ENCODE peak calls at places on chromosomes 16 and 17, in ten cellular contexts. One of them, this sample, is unnamed.

GRCh38 chr16:85611455-85612190 is 1.5 kb upstream of the GSE1 start:
- DNase-seq in GM12865: peak
- DNase-seq in GM10248: no peak
- DNase-seq in heart right ventricle: peak
- DNase-seq in A549: peak
- DNase-seq in NCI-H187: peak
- DNase-seq in stimulated activated CD8-positive, alpha-beta memory T cell treated with anti-CD3 and anti-CD28 coated beads, Interleukin-15, amount 100 ng/mL, for 1 hour: no peak
- DNase-seq in esophagus squamous epithelium: no peak
- DNase-seq in stimulated activated naive B cell treated with anti-CD40 and anti-IgM and Interleukin-4, amounts not matched to agents 10 μg/mL and 1 μg/mL and 100 μg/mL, for 72 hours: peak
- DNase-seq in GM04504: peak
- DNase-seq in this sample: no peak

GRCh38 chr17:44981221-44981968 is 13.3 kb upstream of the C1QL1 start:
- DNase-seq in A549: peak
- DNase-seq in stimulated activated CD8-positive, alpha-beta memory T cell treated with anti-CD3 and anti-CD28 coated beads, Interleukin-15, amount 100 ng/mL, for 1 hour: no peak
- DNase-seq in GM04504: no peak
- DNase-seq in heart right ventricle: no peak
- DNase-seq in stimulated activated naive B cell treated with anti-CD40 and anti-IgM and Interleukin-4, amounts not matched to agents 10 μg/mL and 1 μg/mL and 100 μg/mL, for 72 hours: no peak
- DNase-seq in esophagus squamous epithelium: no peak
- DNase-seq in GM10248: no peak
- DNase-seq in NCI-H187: no peak
- DNase-seq in GM12865: no peak
- DNase-seq in this sample: peak

GRCh38 chr17:44768505-44769142 is 9.8 kb downstream of the ADAM11 start:
- DNase-seq in GM12865: no peak
- DNase-seq in NCI-H187: no peak
- DNase-seq in A549: no peak
- DNase-seq in stimulated activated naive B cell treated with anti-CD40 and anti-IgM and Interleukin-4, amounts not matched to agents 10 μg/mL and 1 μg/mL and 100 μg/mL, for 72 hours: no peak
- DNase-seq in GM04504: no peak
- DNase-seq in GM10248: no peak
- DNase-seq in heart right ventricle: no peak
- DNase-seq in stimulated activated CD8-positive, alpha-beta memory T cell treated with anti-CD3 and anti-CD28 coated beads, Interleukin-15, amount 100 ng/mL, for 1 hour: no peak
- DNase-seq in esophagus squamous epithelium: no peak
- DNase-seq in this sample: no peak

GRCh38 chr17:38441429-38442061 is 13.3 kb downstream of the ARHGAP23 start:
- DNase-seq in GM12865: no peak
- DNase-seq in GM04504: no peak
- DNase-seq in A549: no peak
- DNase-seq in GM10248: no peak
- DNase-seq in esophagus squamous epithelium: no peak
- DNase-seq in stimulated activated CD8-positive, alpha-beta memory T cell treated with anti-CD3 and anti-CD28 coated beads, Interleukin-15, amount 100 ng/mL, for 1 hour: no peak
- DNase-seq in heart right ventricle: no peak
- DNase-seq in NCI-H187: no peak
- DNase-seq in stimulated activated naive B cell treated with anti-CD40 and anti-IgM and Interleukin-4, amounts not matched to agents 10 μg/mL and 1 μg/mL and 100 μg/mL, for 72 hours: no peak
- DNase-seq in this sample: no peak

GRCh38 chr17:13638855-13639458 is 37.2 kb upstream of the HS3ST3A1 start:
- DNase-seq in stimulated activated CD8-positive, alpha-beta memory T cell treated with anti-CD3 and anti-CD28 coated beads, Interleukin-15, amount 100 ng/mL, for 1 hour: no peak
- DNase-seq in NCI-H187: no peak
- DNase-seq in GM10248: no peak
- DNase-seq in heart right ventricle: peak
- DNase-seq in stimulated activated naive B cell treated with anti-CD40 and anti-IgM and Interleukin-4, amounts not matched to agents 10 μg/mL and 1 μg/mL and 100 μg/mL, for 72 hours: no peak
- DNase-seq in GM12865: no peak
- DNase-seq in A549: no peak
- DNase-seq in GM04504: no peak
- DNase-seq in esophagus squamous epithelium: no peak
- DNase-seq in this sample: no peak

GRCh38 chr17:50222922-50223321 is 21.5 kb upstream of the COL1A1 start:
- DNase-seq in stimulated activated naive B cell treated with anti-CD40 and anti-IgM and Interleukin-4, amounts not matched to agents 10 μg/mL and 1 μg/mL and 100 μg/mL, for 72 hours: no peak
- DNase-seq in GM12865: no peak
- DNase-seq in GM10248: no peak
- DNase-seq in heart right ventricle: no peak
- DNase-seq in stimulated activated CD8-positive, alpha-beta memory T cell treated with anti-CD3 and anti-CD28 coated beads, Interleukin-15, amount 100 ng/mL, for 1 hour: no peak
- DNase-seq in esophagus squamous epithelium: no peak
- DNase-seq in A549: no peak
- DNase-seq in GM04504: no peak
- DNase-seq in NCI-H187: no peak
- DNase-seq in this sample: no peak

GRCh38 chr17:82445542-82445941 is 5.0 kb downstream of the CYBC1 start:
- DNase-seq in A549: no peak
- DNase-seq in esophagus squamous epithelium: no peak
- DNase-seq in GM10248: no peak
- DNase-seq in heart right ventricle: no peak
- DNase-seq in NCI-H187: no peak
- DNase-seq in GM12865: no peak
- DNase-seq in GM04504: no peak
- DNase-seq in stimulated activated naive B cell treated with anti-CD40 and anti-IgM and Interleukin-4, amounts not matched to agents 10 μg/mL and 1 μg/mL and 100 μg/mL, for 72 hours: no peak
- DNase-seq in stimulated activated CD8-positive, alpha-beta memory T cell treated with anti-CD3 and anti-CD28 coated beads, Interleukin-15, amount 100 ng/mL, for 1 hour: no peak
- DNase-seq in this sample: no peak

GRCh38 chr17:67256075-67256732 is 11.2 kb upstream of the HELZ start:
- DNase-seq in heart right ventricle: no peak
- DNase-seq in stimulated activated naive B cell treated with anti-CD40 and anti-IgM and Interleukin-4, amounts not matched to agents 10 μg/mL and 1 μg/mL and 100 μg/mL, for 72 hours: no peak
- DNase-seq in NCI-H187: no peak
- DNase-seq in GM04504: no peak
- DNase-seq in A549: no peak
- DNase-seq in stimulated activated CD8-positive, alpha-beta memory T cell treated with anti-CD3 and anti-CD28 coated beads, Interleukin-15, amount 100 ng/mL, for 1 hour: no peak
- DNase-seq in GM12865: no peak
- DNase-seq in GM10248: no peak
- DNase-seq in esophagus squamous epithelium: no peak
- DNase-seq in this sample: no peak

GRCh38 chr17:72432143-72432604 is 311.4 kb downstream of the SOX9 start:
- DNase-seq in NCI-H187: no peak
- DNase-seq in GM10248: no peak
- DNase-seq in A549: no peak
- DNase-seq in heart right ventricle: no peak
- DNase-seq in stimulated activated CD8-positive, alpha-beta memory T cell treated with anti-CD3 and anti-CD28 coated beads, Interleukin-15, amount 100 ng/mL, for 1 hour: no peak
- DNase-seq in GM12865: no peak
- DNase-seq in GM04504: no peak
- DNase-seq in stimulated activated naive B cell treated with anti-CD40 and anti-IgM and Interleukin-4, amounts not matched to agents 10 μg/mL and 1 μg/mL and 100 μg/mL, for 72 hours: no peak
- DNase-seq in esophagus squamous epithelium: no peak
- DNase-seq in this sample: no peak

GRCh38 chr17:65283704-65284103 is 146.5 kb downstream of the RGS9 start:
- DNase-seq in heart right ventricle: no peak
- DNase-seq in stimulated activated naive B cell treated with anti-CD40 and anti-IgM and Interleukin-4, amounts not matched to agents 10 μg/mL and 1 μg/mL and 100 μg/mL, for 72 hours: no peak
- DNase-seq in A549: no peak
- DNase-seq in GM04504: no peak
- DNase-seq in NCI-H187: no peak
- DNase-seq in stimulated activated CD8-positive, alpha-beta memory T cell treated with anti-CD3 and anti-CD28 coated beads, Interleukin-15, amount 100 ng/mL, for 1 hour: no peak
- DNase-seq in esophagus squamous epithelium: no peak
- DNase-seq in GM12865: no peak
- DNase-seq in GM10248: no peak
- DNase-seq in this sample: no peak

GRCh38 chr16:57634171-57634570 is 5.7 kb downstream of the ADGRG1 start:
- DNase-seq in stimulated activated CD8-positive, alpha-beta memory T cell treated with anti-CD3 and anti-CD28 coated beads, Interleukin-15, amount 100 ng/mL, for 1 hour: no peak
- DNase-seq in GM10248: no peak
- DNase-seq in GM04504: no peak
- DNase-seq in A549: no peak
- DNase-seq in NCI-H187: no peak
- DNase-seq in stimulated activated naive B cell treated with anti-CD40 and anti-IgM and Interleukin-4, amounts not matched to agents 10 μg/mL and 1 μg/mL and 100 μg/mL, for 72 hours: no peak
- DNase-seq in GM12865: no peak
- DNase-seq in esophagus squamous epithelium: no peak
- DNase-seq in heart right ventricle: no peak
- DNase-seq in this sample: no peak

GRCh38 chr17:4965311-4965986 is 2.2 kb downstream of the SPAG7 start:
- DNase-seq in GM10248: no peak
- DNase-seq in heart right ventricle: no peak
- DNase-seq in esophagus squamous epithelium: no peak
- DNase-seq in GM12865: no peak
- DNase-seq in stimulated activated naive B cell treated with anti-CD40 and anti-IgM and Interleukin-4, amounts not matched to agents 10 μg/mL and 1 μg/mL and 100 μg/mL, for 72 hours: no peak
- DNase-seq in NCI-H187: no peak
- DNase-seq in A549: no peak
- DNase-seq in GM04504: no peak
- DNase-seq in stimulated activated CD8-positive, alpha-beta memory T cell treated with anti-CD3 and anti-CD28 coated beads, Interleukin-15, amount 100 ng/mL, for 1 hour: no peak
- DNase-seq in this sample: no peak

GRCh38 chr17:75199886-75200618 is 5.4 kb upstream of the NUP85 start:
- DNase-seq in GM12865: no peak
- DNase-seq in GM10248: no peak
- DNase-seq in GM04504: no peak
- DNase-seq in NCI-H187: no peak
- DNase-seq in esophagus squamous epithelium: no peak
- DNase-seq in heart right ventricle: no peak
- DNase-seq in stimulated activated naive B cell treated with anti-CD40 and anti-IgM and Interleukin-4, amounts not matched to agents 10 μg/mL and 1 μg/mL and 100 μg/mL, for 72 hours: no peak
- DNase-seq in A549: no peak
- DNase-seq in stimulated activated CD8-positive, alpha-beta memory T cell treated with anti-CD3 and anti-CD28 coated beads, Interleukin-15, amount 100 ng/mL, for 1 hour: no peak
- DNase-seq in this sample: no peak

GRCh38 chr16:54173489-54173888 is 113.1 kb downstream of the IRX3 start:
- DNase-seq in GM12865: no peak
- DNase-seq in stimulated activated CD8-positive, alpha-beta memory T cell treated with anti-CD3 and anti-CD28 coated beads, Interleukin-15, amount 100 ng/mL, for 1 hour: no peak
- DNase-seq in esophagus squamous epithelium: no peak
- DNase-seq in GM10248: no peak
- DNase-seq in A549: no peak
- DNase-seq in GM04504: no peak
- DNase-seq in heart right ventricle: no peak
- DNase-seq in stimulated activated naive B cell treated with anti-CD40 and anti-IgM and Interleukin-4, amounts not matched to agents 10 μg/mL and 1 μg/mL and 100 μg/mL, for 72 hours: no peak
- DNase-seq in NCI-H187: no peak
- DNase-seq in this sample: no peak

GRCh38 chr17:47649972-47650524 is 329 bp downstream of the KPNB1 start:
- DNase-seq in heart right ventricle: no peak
- DNase-seq in GM12865: peak
- DNase-seq in NCI-H187: no peak
- DNase-seq in GM10248: peak
- DNase-seq in stimulated activated naive B cell treated with anti-CD40 and anti-IgM and Interleukin-4, amounts not matched to agents 10 μg/mL and 1 μg/mL and 100 μg/mL, for 72 hours: no peak
- DNase-seq in GM04504: peak
- DNase-seq in A549: peak
- DNase-seq in esophagus squamous epithelium: no peak
- DNase-seq in stimulated activated CD8-positive, alpha-beta memory T cell treated with anti-CD3 and anti-CD28 coated beads, Interleukin-15, amount 100 ng/mL, for 1 hour: no peak
- DNase-seq in this sample: no peak

GRCh38 chr17:18217412-18218015 is 7.9 kb upstream of the LLGL1 start:
- DNase-seq in A549: peak
- DNase-seq in stimulated activated naive B cell treated with anti-CD40 and anti-IgM and Interleukin-4, amounts not matched to agents 10 μg/mL and 1 μg/mL and 100 μg/mL, for 72 hours: peak
- DNase-seq in GM04504: peak
- DNase-seq in NCI-H187: no peak
- DNase-seq in GM12865: peak
- DNase-seq in heart right ventricle: peak
- DNase-seq in esophagus squamous epithelium: no peak
- DNase-seq in stimulated activated CD8-positive, alpha-beta memory T cell treated with anti-CD3 and anti-CD28 coated beads, Interleukin-15, amount 100 ng/mL, for 1 hour: peak
- DNase-seq in GM10248: peak
- DNase-seq in this sample: peak

GRCh38 chr17:57363998-57364645 is 107.8 kb downstream of the MSI2 start:
- DNase-seq in GM12865: no peak
- DNase-seq in GM04504: no peak
- DNase-seq in GM10248: no peak
- DNase-seq in stimulated activated naive B cell treated with anti-CD40 and anti-IgM and Interleukin-4, amounts not matched to agents 10 μg/mL and 1 μg/mL and 100 μg/mL, for 72 hours: no peak
- DNase-seq in A549: no peak
- DNase-seq in heart right ventricle: no peak
- DNase-seq in stimulated activated CD8-positive, alpha-beta memory T cell treated with anti-CD3 and anti-CD28 coated beads, Interleukin-15, amount 100 ng/mL, for 1 hour: no peak
- DNase-seq in NCI-H187: no peak
- DNase-seq in esophagus squamous epithelium: no peak
- DNase-seq in this sample: no peak

GRCh38 chr17:58710948-58711552 is 18.6 kb downstream of the RAD51C start:
- DNase-seq in GM10248: no peak
- DNase-seq in stimulated activated CD8-positive, alpha-beta memory T cell treated with anti-CD3 and anti-CD28 coated beads, Interleukin-15, amount 100 ng/mL, for 1 hour: peak
- DNase-seq in GM04504: peak
- DNase-seq in GM12865: peak
- DNase-seq in A549: no peak
- DNase-seq in NCI-H187: no peak
- DNase-seq in stimulated activated naive B cell treated with anti-CD40 and anti-IgM and Interleukin-4, amounts not matched to agents 10 μg/mL and 1 μg/mL and 100 μg/mL, for 72 hours: no peak
- DNase-seq in heart right ventricle: peak
- DNase-seq in esophagus squamous epithelium: no peak
- DNase-seq in this sample: peak

GRCh38 chr17:78709119-78709681 is 72.9 kb downstream of the CYTH1 start:
- DNase-seq in A549: no peak
- DNase-seq in GM10248: peak
- DNase-seq in stimulated activated CD8-positive, alpha-beta memory T cell treated with anti-CD3 and anti-CD28 coated beads, Interleukin-15, amount 100 ng/mL, for 1 hour: no peak
- DNase-seq in GM12865: peak
- DNase-seq in esophagus squamous epithelium: no peak
- DNase-seq in stimulated activated naive B cell treated with anti-CD40 and anti-IgM and Interleukin-4, amounts not matched to agents 10 μg/mL and 1 μg/mL and 100 μg/mL, for 72 hours: peak
- DNase-seq in GM04504: no peak
- DNase-seq in NCI-H187: no peak
- DNase-seq in heart right ventricle: no peak
- DNase-seq in this sample: no peak

GRCh38 chr16:13110124-13110796 is 208.9 kb downstream of the SHISA9 start:
- DNase-seq in esophagus squamous epithelium: no peak
- DNase-seq in NCI-H187: no peak
- DNase-seq in GM12865: no peak
- DNase-seq in stimulated activated CD8-positive, alpha-beta memory T cell treated with anti-CD3 and anti-CD28 coated beads, Interleukin-15, amount 100 ng/mL, for 1 hour: no peak
- DNase-seq in GM10248: no peak
- DNase-seq in stimulated activated naive B cell treated with anti-CD40 and anti-IgM and Interleukin-4, amounts not matched to agents 10 μg/mL and 1 μg/mL and 100 μg/mL, for 72 hours: no peak
- DNase-seq in GM04504: peak
- DNase-seq in heart right ventricle: no peak
- DNase-seq in A549: peak
- DNase-seq in this sample: no peak

GRCh38 chr16:10752843-10753523 is 9.3 kb downstream of the NUBP1 start:
- DNase-seq in GM10248: peak
- DNase-seq in stimulated activated naive B cell treated with anti-CD40 and anti-IgM and Interleukin-4, amounts not matched to agents 10 μg/mL and 1 μg/mL and 100 μg/mL, for 72 hours: peak
- DNase-seq in GM12865: peak
- DNase-seq in NCI-H187: no peak
- DNase-seq in GM04504: no peak
- DNase-seq in stimulated activated CD8-positive, alpha-beta memory T cell treated with anti-CD3 and anti-CD28 coated beads, Interleukin-15, amount 100 ng/mL, for 1 hour: no peak
- DNase-seq in heart right ventricle: peak
- DNase-seq in esophagus squamous epithelium: peak
- DNase-seq in A549: no peak
- DNase-seq in this sample: no peak

GRCh38 chr17:64411999-64412771 is 21.5 kb upstream of the PECAM1 start:
- DNase-seq in GM12865: no peak
- DNase-seq in heart right ventricle: peak
- DNase-seq in stimulated activated CD8-positive, alpha-beta memory T cell treated with anti-CD3 and anti-CD28 coated beads, Interleukin-15, amount 100 ng/mL, for 1 hour: no peak
- DNase-seq in GM04504: no peak
- DNase-seq in GM10248: no peak
- DNase-seq in A549: no peak
- DNase-seq in NCI-H187: no peak
- DNase-seq in stimulated activated naive B cell treated with anti-CD40 and anti-IgM and Interleukin-4, amounts not matched to agents 10 μg/mL and 1 μg/mL and 100 μg/mL, for 72 hours: peak
- DNase-seq in esophagus squamous epithelium: no peak
- DNase-seq in this sample: no peak

GRCh38 chr16:14002416-14002815 is 68.7 kb upstream of the MRTFB start:
- DNase-seq in GM12865: no peak
- DNase-seq in NCI-H187: no peak
- DNase-seq in heart right ventricle: no peak
- DNase-seq in stimulated activated naive B cell treated with anti-CD40 and anti-IgM and Interleukin-4, amounts not matched to agents 10 μg/mL and 1 μg/mL and 100 μg/mL, for 72 hours: no peak
- DNase-seq in GM04504: no peak
- DNase-seq in A549: no peak
- DNase-seq in esophagus squamous epithelium: no peak
- DNase-seq in stimulated activated CD8-positive, alpha-beta memory T cell treated with anti-CD3 and anti-CD28 coated beads, Interleukin-15, amount 100 ng/mL, for 1 hour: no peak
- DNase-seq in GM10248: no peak
- DNase-seq in this sample: no peak

GRCh38 chr16:33059206-33059605 is 134.8 kb upstream of the TP53TG3C start:
- DNase-seq in stimulated activated CD8-positive, alpha-beta memory T cell treated with anti-CD3 and anti-CD28 coated beads, Interleukin-15, amount 100 ng/mL, for 1 hour: no peak
- DNase-seq in heart right ventricle: no peak
- DNase-seq in NCI-H187: no peak
- DNase-seq in esophagus squamous epithelium: no peak
- DNase-seq in A549: no peak
- DNase-seq in GM04504: no peak
- DNase-seq in GM12865: no peak
- DNase-seq in stimulated activated naive B cell treated with anti-CD40 and anti-IgM and Interleukin-4, amounts not matched to agents 10 μg/mL and 1 μg/mL and 100 μg/mL, for 72 hours: no peak
- DNase-seq in GM10248: no peak
- DNase-seq in this sample: no peak

GRCh38 chr16:55779391-55780094 is 53.4 kb downstream of the CES1 start:
- DNase-seq in heart right ventricle: no peak
- DNase-seq in NCI-H187: no peak
- DNase-seq in GM10248: no peak
- DNase-seq in stimulated activated CD8-positive, alpha-beta memory T cell treated with anti-CD3 and anti-CD28 coated beads, Interleukin-15, amount 100 ng/mL, for 1 hour: no peak
- DNase-seq in stimulated activated naive B cell treated with anti-CD40 and anti-IgM and Interleukin-4, amounts not matched to agents 10 μg/mL and 1 μg/mL and 100 μg/mL, for 72 hours: no peak
- DNase-seq in GM04504: no peak
- DNase-seq in A549: no peak
- DNase-seq in esophagus squamous epithelium: no peak
- DNase-seq in GM12865: no peak
- DNase-seq in this sample: no peak

GRCh38 chr17:489758-490329 is 137.2 kb upstream of the RPH3AL start:
- DNase-seq in heart right ventricle: peak
- DNase-seq in esophagus squamous epithelium: no peak
- DNase-seq in GM04504: no peak
- DNase-seq in NCI-H187: no peak
- DNase-seq in stimulated activated naive B cell treated with anti-CD40 and anti-IgM and Interleukin-4, amounts not matched to agents 10 μg/mL and 1 μg/mL and 100 μg/mL, for 72 hours: no peak
- DNase-seq in GM12865: peak
- DNase-seq in GM10248: peak
- DNase-seq in A549: peak
- DNase-seq in stimulated activated CD8-positive, alpha-beta memory T cell treated with anti-CD3 and anti-CD28 coated beads, Interleukin-15, amount 100 ng/mL, for 1 hour: peak
- DNase-seq in this sample: peak

GRCh38 chr16:84103678-84104077 is 13.1 kb downstream of the MBTPS1 start:
- DNase-seq in NCI-H187: no peak
- DNase-seq in GM04504: no peak
- DNase-seq in GM12865: no peak
- DNase-seq in heart right ventricle: no peak
- DNase-seq in stimulated activated CD8-positive, alpha-beta memory T cell treated with anti-CD3 and anti-CD28 coated beads, Interleukin-15, amount 100 ng/mL, for 1 hour: no peak
- DNase-seq in A549: no peak
- DNase-seq in GM10248: no peak
- DNase-seq in esophagus squamous epithelium: no peak
- DNase-seq in stimulated activated naive B cell treated with anti-CD40 and anti-IgM and Interleukin-4, amounts not matched to agents 10 μg/mL and 1 μg/mL and 100 μg/mL, for 72 hours: no peak
- DNase-seq in this sample: no peak

GRCh38 chr16:14509055-14509454 is 121.0 kb downstream of the PARN start:
- DNase-seq in GM04504: no peak
- DNase-seq in esophagus squamous epithelium: no peak
- DNase-seq in NCI-H187: no peak
- DNase-seq in heart right ventricle: no peak
- DNase-seq in stimulated activated CD8-positive, alpha-beta memory T cell treated with anti-CD3 and anti-CD28 coated beads, Interleukin-15, amount 100 ng/mL, for 1 hour: no peak
- DNase-seq in stimulated activated naive B cell treated with anti-CD40 and anti-IgM and Interleukin-4, amounts not matched to agents 10 μg/mL and 1 μg/mL and 100 μg/mL, for 72 hours: no peak
- DNase-seq in A549: peak
- DNase-seq in GM10248: no peak
- DNase-seq in GM12865: no peak
- DNase-seq in this sample: no peak

This sample was measured in Panc1.